ENCODE peak calls at places on chromosome 2, in nine cellular contexts. B is T-helper 2 cell; N is T47D; I is germinal center; X is stimulated activated CD4-positive, alpha-beta T cell treated with anti-CD3 and anti-CD28 coated beads, TNF-alpha, amount 100 ng/mL, for 1 hour; E is Peyer's patch; D is ELF-1; U is left kidney; T is right atrium auricular region. O is an unnamed sample.

GRCh38 chr2:66957677-66958076 is 439.5 kb upstream of the ETAA1 start:
- DNase-seq in I (no peak), T (no peak), N (no peak), D (no peak), E (no peak), B (no peak), U (no peak), X (no peak), O (no peak)

GRCh38 chr2:60552096-60552850 is 1.2 kb downstream of the BCL11A start:
- DNase-seq in U (peak), B (no peak), I (no peak), E (peak), T (no peak), X (no peak), N (no peak), D (peak), O (no peak)

GRCh38 chr2:188524519-188525113 is 232.9 kb downstream of the GULP1 start:
- DNase-seq in E (no peak), I (peak), T (no peak), D (peak), N (no peak), B (no peak), U (peak), X (no peak), O (peak)

GRCh38 chr2:151381266-151381665 is 23.9 kb downstream of the TNFAIP6 start:
- DNase-seq in B (no peak), D (peak), N (no peak), I (no peak), X (no peak), E (no peak), T (no peak), U (no peak), O (no peak)

GRCh38 chr2:240463274-240463865 is 27.9 kb downstream of the GPC1 start:
- DNase-seq in I (no peak), U (no peak), X (no peak), N (no peak), D (peak), T (peak), E (no peak), B (peak), O (peak)

GRCh38 chr2:33477473-33478468 is 1.3 kb downstream of the RASGRP3 start:
- DNase-seq in B (no peak), T (peak), X (no peak), N (no peak), U (peak), I (peak), D (peak), E (peak), O (peak)

GRCh38 chr2:122167561-122167960 is 412.1 kb downstream of the TSN start:
- DNase-seq in B (no peak), T (no peak), I (no peak), N (no peak), U (peak), E (no peak), X (no peak), D (no peak), O (no peak)

GRCh38 chr2:154914606-154915005 is 216.1 kb downstream of the KCNJ3 start:
- DNase-seq in T (no peak), X (no peak), B (no peak), E (no peak), I (no peak), D (no peak), N (no peak), U (no peak), O (no peak)

GRCh38 chr2:60530228-60530627 is 23.2 kb downstream of the BCL11A start:
- DNase-seq in I (no peak), X (no peak), T (no peak), B (no peak), N (no peak), E (no peak), U (peak), D (no peak), O (peak)

GRCh38 chr2:16247371-16248177 is 307.2 kb downstream of the MYCN start:
- DNase-seq in D (no peak), B (no peak), E (no peak), I (no peak), N (no peak), X (no peak), T (peak), U (no peak), O (no peak)

GRCh38 chr2:237326250-237327171 is 87.5 kb downstream of the COL6A3 start:
- DNase-seq in D (no peak), E (no peak), N (no peak), B (no peak), I (no peak), T (peak), U (peak), X (no peak), O (no peak)

GRCh38 chr2:222743263-222743865 is 71.9 kb downstream of the MOGAT1 start:
- DNase-seq in D (no peak), X (no peak), U (peak), T (no peak), I (no peak), B (no peak), E (no peak), N (no peak), O (peak)

GRCh38 chr2:5549061-5549601 is 143.1 kb upstream of the SOX11 start:
- DNase-seq in N (no peak), B (no peak), D (peak), T (no peak), X (no peak), U (peak), I (no peak), E (no peak), O (no peak)

GRCh38 chr2:239935789-239936758 is 89.1 kb downstream of the NDUFA10 start:
- DNase-seq in E (no peak), N (no peak), D (no peak), I (no peak), U (no peak), B (no peak), X (no peak), T (no peak), O (no peak)

GRCh38 chr2:29834624-29835023 is 86.8 kb downstream of the ALK start:
- DNase-seq in B (no peak), T (no peak), I (no peak), D (no peak), X (no peak), N (no peak), U (no peak), E (no peak), O (no peak)

GRCh38 chr2:129056959-129057317 is 738.3 kb upstream of the HS6ST1 start:
- DNase-seq in U (no peak), T (no peak), E (no peak), B (no peak), N (no peak), X (no peak), D (no peak), I (no peak), O (no peak)

GRCh38 chr2:130869441-130870160 is 32.9 kb downstream of the ARHGEF4 start:
- DNase-seq in I (no peak), N (no peak), X (no peak), U (no peak), D (no peak), T (no peak), B (no peak), E (no peak), O (no peak)

GRCh38 chr2:127740665-127741287 is 39.5 kb downstream of the SFT2D3 start:
- DNase-seq in X (no peak), I (no peak), D (no peak), B (no peak), N (no peak), E (no peak), U (no peak), T (no peak), O (no peak)

GRCh38 chr2:141557329-141558098 is 573.3 kb downstream of the LRP1B start:
- DNase-seq in X (no peak), B (no peak), T (no peak), N (no peak), I (no peak), E (no peak), D (no peak), U (no peak), O (no peak)

GRCh38 chr2:23360571-23361125 is 24.3 kb upstream of the KLHL29 start:
- DNase-seq in B (no peak), D (no peak), T (no peak), I (no peak), U (peak), E (peak), X (no peak), N (no peak), O (no peak)

GRCh38 chr2:45128580-45128997 is 119.3 kb upstream of the SIX2 start:
- DNase-seq in U (peak), T (no peak), D (no peak), E (no peak), X (no peak), N (no peak), I (no peak), B (no peak), O (no peak)

GRCh38 chr2:173076557-173077345 is 1.1 kb downstream of the MAP3K20 start:
- DNase-seq in U (peak), X (no peak), E (peak), D (peak), B (no peak), I (peak), N (no peak), T (no peak), O (peak)

GRCh38 chr2:220961461-220961860 is 610.6 kb downstream of the EPHA4 start:
- DNase-seq in N (no peak), U (no peak), T (no peak), E (no peak), B (no peak), I (no peak), X (no peak), D (no peak), O (no peak)

GRCh38 chr2:236711440-236711839 is 141.8 kb downstream of the ACKR3 start:
- DNase-seq in E (no peak), B (no peak), T (peak), D (no peak), U (no peak), X (no peak), I (no peak), N (no peak), O (no peak)

GRCh38 chr2:239020541-239021041 is 172.7 kb downstream of the TWIST2 start:
- DNase-seq in D (no peak), E (no peak), U (peak), B (no peak), X (no peak), N (no peak), I (no peak), T (no peak), O (no peak)

GRCh38 chr2:58204195-58204959 is 36.7 kb downstream of the FANCL start:
- DNase-seq in T (no peak), E (no peak), B (no peak), N (no peak), X (no peak), I (no peak), U (peak), D (no peak), O (no peak)

GRCh38 chr2:12046641-12047040 is 300.2 kb downstream of the LPIN1 start:
- DNase-seq in N (no peak), U (no peak), E (no peak), I (no peak), D (peak), T (no peak), B (no peak), X (no peak), O (no peak)

GRCh38 chr2:131517106-131517831 is 10.4 kb upstream of the CCDC74A start:
- DNase-seq in I (no peak), D (no peak), T (no peak), E (no peak), B (no peak), U (no peak), N (no peak), X (no peak), O (no peak)